ENCODE peak calls at places on chromosome 11, in ten cellular contexts. O is stimulated activated CD4-positive, alpha-beta T cell treated with anti-CD3 and anti-CD28 coated beads, Interleukin-12 subunit alpha, Interleukin-12 subunit beta, amount 100 ng/mL, for 4 hours; F is stimulated activated naive CD4-positive, alpha-beta T cell treated with Interleukin-2 at 50 U/mL for 16 hours; Z is lung microvascular endothelial cell; K is activated CD4-positive, CD25-positive, alpha-beta regulatory T cell treated with anti-CD3 and anti-CD28 coated beads, Interleukin-2, amount 50 U/mL, for 72 hours; U is substantia nigra; C is fibroblast of pulmonary artery; G is CD8-positive, alpha-beta T cell; H is NCI-H187 treated with DMSO at 0.1 percent for 48 hours; Q is foreskin melanocyte. T is an unnamed sample.

GRCh38 chr11:116452447-116452846 is 320.3 kb downstream of the BUD13 start:
- DNase-seq in O (no peak), G (no peak), K (no peak), C (no peak), F (no peak), H (no peak), Z (no peak), Q (no peak), U (no peak), T (no peak)

GRCh38 chr11:117204283-117205080 is 5.3 kb downstream of the TAGLN start:
- DNase-seq in K (no peak), F (no peak), Z (no peak), H (no peak), C (no peak), O (no peak), U (no peak), G (no peak), Q (no peak), T (no peak)

GRCh38 chr11:105923814-105924213 is 98.2 kb downstream of the MSANTD4 start:
- DNase-seq in G (no peak), Z (peak; percentile 6), K (no peak), U (no peak), O (no peak), C (peak; percentile 49), H (no peak), F (no peak), Q (no peak), T (no peak)

GRCh38 chr11:10366568-10367331 is 61.9 kb downstream of the ADM start:
- DNase-seq in K (peak; percentile 48), U (no peak), G (peak; percentile 32), Z (peak; percentile 82), F (peak; percentile 38), O (peak; percentile 56), C (peak; percentile 99), Q (peak; percentile 84), H (peak; percentile 31), T (peak; percentile 92)

GRCh38 chr11:91133361-91133760 is 910.5 kb upstream of the CHORDC1 start:
- DNase-seq in C (peak; percentile 14), H (no peak), F (no peak), U (no peak), G (no peak), K (no peak), O (no peak), Z (no peak), Q (no peak), T (no peak)

GRCh38 chr11:74084796-74085541 is 76.1 kb upstream of the UCP3 start:
- DNase-seq in U (no peak), K (no peak), C (peak; percentile 48), O (no peak), H (no peak), Z (no peak), G (no peak), Q (no peak), F (no peak), T (no peak)

GRCh38 chr11:21948876-21949275 is 244.0 kb upstream of the ANO5 start:
- DNase-seq in K (no peak), G (no peak), Z (no peak), F (no peak), C (no peak), U (no peak), H (no peak), Q (no peak), O (no peak), T (no peak)

GRCh38 chr11:1559103-1559951 is 12.7 kb downstream of the DUSP8 start:
- DNase-seq in Z (peak; percentile 57), K (no peak), H (no peak), Q (peak; percentile 51), C (peak; percentile 80), U (peak; percentile 93), O (no peak), F (no peak), G (peak; percentile 6), T (no peak)

GRCh38 chr11:44915621-44916020 is 35.1 kb downstream of the TP53I11 start:
- DNase-seq in O (no peak), Q (no peak), C (no peak), H (no peak), K (no peak), F (no peak), Z (no peak), G (no peak), U (no peak), T (no peak)

GRCh38 chr11:103587951-103588788 is 448.3 kb upstream of the DDI1 start:
- DNase-seq in H (peak; percentile 65), Z (peak; percentile 49), K (no peak), U (no peak), O (no peak), G (no peak), C (peak; percentile 62), F (no peak), Q (peak; percentile 9), T (no peak)

GRCh38 chr11:1629326-1630185 is at the start of gene KRTAP5-5:
- DNase-seq in K (no peak), G (no peak), Z (no peak), O (no peak), U (no peak), Q (no peak), F (no peak), C (no peak), H (no peak), T (no peak)

GRCh38 chr11:706439-706956 is 467 bp downstream of the EPS8L2 start:
- DNase-seq in U (no peak), K (no peak), F (no peak), Q (no peak), C (no peak), O (no peak), Z (no peak), H (no peak), G (no peak), T (no peak)

T was measured in HCT116.